ENCODE peak calls at places on chromosome 19, in six cellular contexts. U is mammary epithelial cell, J is fibroblast of lung, G is HepG2, A is astrocyte, F is PC-3. Q is an unnamed sample.

GRCh38 chr19:11375143-11375948 is 880 bp downstream of the SWSAP1 start:
- DNase-seq in A (no peak), G (peak; percentile 31), U (no peak), J (no peak), F (peak; percentile 49), Q (no peak)

GRCh38 chr19:46447824-46448223 is 19.1 kb upstream of the PNMA8C start:
- DNase-seq in J (no peak), G (no peak), A (no peak), U (no peak), F (no peak), Q (no peak)

GRCh38 chr19:29273000-29273691 is 60.2 kb upstream of the UQCRFS1 start:
- DNase-seq in U (no peak), A (no peak), J (no peak), F (no peak), G (no peak), Q (no peak)

GRCh38 chr19:7903244-7904073 is at the start of gene MAP2K7:
- DNase-seq in F (peak; percentile 100), G (peak; percentile 97), U (peak; percentile 99), A (peak; percentile 92), J (peak; percentile 99), Q (peak; percentile 99)

GRCh38 chr19:45468159-45468651 is 409 bp downstream of the FOSB start:
- DNase-seq in U (no peak), J (no peak), A (no peak), F (no peak), G (no peak), Q (no peak)

GRCh38 chr19:38101723-38102122 is 122.3 kb downstream of the DPF1 start:
- DNase-seq in J (no peak), A (no peak), F (no peak), G (no peak), U (no peak), Q (no peak)

GRCh38 chr19:19385900-19386339 is 19.6 kb upstream of the GATAD2A start:
- DNase-seq in F (no peak), U (no peak), A (no peak), J (no peak), G (no peak), Q (no peak)

GRCh38 chr19:40365613-40366401 is 17.3 kb downstream of the PLD3 start:
- DNase-seq in G (no peak), A (peak; percentile 22), U (no peak), F (peak; percentile 65), J (peak; percentile 75), Q (no peak)

GRCh38 chr19:17737690-17738153 is 13.6 kb upstream of the FCHO1 start:
- DNase-seq in F (no peak), J (peak; percentile 43), A (no peak), G (no peak), U (peak; percentile 2), Q (no peak)

GRCh38 chr19:55913643-55914268 is 18.4 kb downstream of the NLRP13 start:
- DNase-seq in F (peak; percentile 39), J (no peak), U (no peak), G (no peak), A (no peak), Q (no peak)

GRCh38 chr19:53999694-54000093 is 8.3 kb downstream of the CACNG6 start:
- DNase-seq in A (no peak), G (no peak), F (no peak), J (no peak), U (no peak), Q (no peak)

GRCh38 chr19:56476671-56477428 is at the start of gene ZNF667:
- DNase-seq in A (peak; percentile 62), U (peak; percentile 64), F (peak; percentile 46), J (peak; percentile 18), G (no peak), Q (no peak)

GRCh38 chr19:9945319-9945966 is 9.1 kb upstream of the OLFM2 start:
- DNase-seq in J (peak; percentile 99), A (peak; percentile 99), F (peak; percentile 87), G (peak; percentile 10), U (peak; percentile 72), Q (peak; percentile 87)

GRCh38 chr19:43957891-43958290 is 6.9 kb downstream of the ZNF221 start:
- DNase-seq in U (no peak), J (peak; percentile 86), G (peak; percentile 59), A (peak; percentile 70), F (no peak), Q (no peak)

GRCh38 chr19:35513975-35514809 is 743 bp upstream of the DMKN start:
- DNase-seq in J (no peak), A (no peak), G (peak; percentile 25), U (no peak), F (no peak), Q (no peak)
- H3K9ac ChIP-seq in J (peak overlapping the region; percentile 43), A (no peak overlapping the region), G (peak overlapping the region; percentile 17), U (no peak overlapping the region), F (no peak overlapping the region), Q (no peak overlapping the region)

DNA sequence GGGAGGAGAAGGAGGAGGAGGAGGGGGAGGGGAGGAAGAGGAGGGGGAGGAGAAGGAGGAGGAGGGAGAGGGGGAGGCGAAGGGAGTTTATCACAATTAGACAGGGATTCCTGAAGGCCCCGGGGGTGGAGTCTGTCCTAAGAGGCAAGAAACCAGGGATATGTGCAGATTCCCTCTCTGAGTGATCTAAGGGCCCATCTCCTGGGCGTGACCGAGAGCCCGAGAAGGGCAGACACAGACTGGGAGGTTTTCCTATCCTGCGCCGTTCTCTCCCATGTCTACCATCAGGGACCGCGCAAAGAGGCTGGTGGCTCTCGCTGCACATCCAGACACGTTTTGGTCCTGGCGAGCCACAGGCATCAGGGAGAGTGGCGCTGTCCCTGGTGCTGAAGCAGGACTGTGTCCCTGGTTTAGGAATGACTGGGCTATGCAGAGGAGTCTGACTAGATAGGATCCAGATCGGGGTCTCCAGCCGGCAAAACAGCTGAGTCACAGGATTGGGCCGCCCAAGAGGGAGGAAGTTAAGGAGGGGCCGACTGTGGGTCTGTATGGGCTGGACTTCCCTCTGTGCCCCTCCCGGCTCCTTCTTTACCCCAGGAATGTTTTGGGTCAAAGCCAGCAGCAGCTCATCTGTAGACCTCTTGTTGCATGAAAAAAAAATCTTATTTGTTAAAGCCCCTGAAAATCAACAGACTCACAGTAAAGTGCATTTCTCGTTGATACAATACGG is 17.9 kb upstream of the ZNF175 start:
- DNase-seq in G (peak; percentile 39), F (peak; percentile 84), A (peak; percentile 8), U (peak; percentile 57), J (peak; percentile 33), Q (peak; percentile 20)
- TF ChIP-seq EZH2 in G (no peak), F (no peak), A (no peak), U (no peak), J (no peak), Q (no peak)

GRCh38 chr19:42271045-42271419 is 2.0 kb downstream of the CIC start:
- DNase-seq in U (no peak), J (no peak), G (no peak), A (no peak), F (no peak), Q (no peak)
- H3K27ac ChIP-seq in U (peak overlapping the region; percentile 68), J (peak overlapping the region; percentile 97), G (peak overlapping the region; percentile 76), A (peak overlapping the region; percentile 92), F (peak overlapping the region; percentile 93), Q (no peak overlapping the region)

GRCh38 chr19:13012690-13013608 is 17.7 kb downstream of the NFIX start:
- DNase-seq in J (peak; percentile 81), U (peak; percentile 71), F (peak; percentile 78), G (peak; percentile 52), A (peak; percentile 70), Q (no peak)
- H3K9ac ChIP-seq in J (peak overlapping the region; percentile 81), U (peak overlapping the region; percentile 82), F (peak overlapping the region; percentile 86), G (peak overlapping the region; percentile 46), A (peak overlapping the region; percentile 87), Q (peak overlapping the region; percentile 73)

GRCh38 chr19:2274937-2275535 is 6.9 kb downstream of the PEAK3 start:
- DNase-seq in J (peak; percentile 59), U (peak; percentile 44), F (peak; percentile 66), G (peak; percentile 73), A (peak; percentile 37), Q (no peak)
- TF ChIP-seq EZH2 in J (no peak), U (no peak), F (no peak), G (no peak), A (no peak), Q (no peak)

GRCh38 chr19:51110666-51110971 is 2.4 kb upstream of the CTU1 start:
- DNase-seq in A (no peak), J (no peak), F (no peak), G (no peak), U (no peak), Q (no peak)

GRCh38 chr19:51108066-51108804 is at the start of gene CTU1:
- DNase-seq in F (peak; percentile 100), G (peak; percentile 98), J (peak; percentile 99), U (peak; percentile 99), A (peak; percentile 99), Q (peak; percentile 97)

GRCh38 chr19:51108805-51109146 is 567 bp upstream of the CTU1 start:
- DNase-seq in A (no peak), F (no peak), G (no peak), U (no peak), J (no peak), Q (no peak)

GRCh38 chr19:51103811-51104470 is 4.3 kb downstream of the CTU1 start:
- DNase-seq in F (no peak), U (no peak), G (no peak), J (no peak), A (no peak), Q (no peak)

DNA sequence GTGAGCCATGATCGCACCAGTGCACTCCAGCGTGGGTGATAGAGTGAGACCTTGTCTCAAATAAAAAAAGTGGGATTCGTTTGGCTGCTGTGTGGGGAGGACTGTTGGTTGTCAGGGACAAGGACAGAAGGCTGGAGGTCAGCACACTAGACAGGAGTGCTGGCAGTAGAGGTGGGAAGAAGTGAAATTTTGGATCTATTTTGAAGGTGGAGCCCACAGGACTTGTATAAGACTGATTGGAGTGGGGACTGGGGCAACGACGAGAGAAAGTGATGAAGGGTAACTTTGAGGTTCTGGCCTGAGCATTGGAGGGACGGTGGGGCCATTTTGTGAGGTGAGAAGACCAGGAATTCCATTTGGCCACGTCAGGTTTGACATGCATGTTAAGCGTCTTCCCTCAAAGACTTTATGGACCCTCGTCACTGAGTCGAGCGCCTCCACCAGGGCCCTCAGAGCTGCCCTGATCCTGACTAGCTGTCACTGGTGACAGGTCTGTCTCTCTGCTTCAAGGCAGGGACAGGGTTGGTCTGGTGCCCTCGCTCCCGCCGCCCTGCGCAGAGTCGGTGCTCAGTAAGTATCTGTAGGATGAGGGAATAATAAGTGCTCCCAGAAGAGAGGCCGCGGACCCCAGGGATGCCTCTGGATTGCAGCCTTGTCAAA is 673 bp downstream of the CTU1 start:
- DNase-seq in G (peak; percentile 37), A (peak; percentile 14), U (no peak), J (peak; percentile 16), F (peak; percentile 40), Q (no peak)
- H3K27ac ChIP-seq in G (peak overlapping the region; percentile 52), A (peak overlapping the region; percentile 62), U (peak overlapping the region; percentile 75), J (peak overlapping the region; percentile 67), F (peak overlapping the region; percentile 39), Q (no peak overlapping the region)